ENCODE peak calls at places on chromosomes 2 and 18, in eight cellular contexts. One of them, this sample, is unnamed.

GRCh38 chr2:74719066-74719465 is 65.0 kb downstream of the SEMA4F start:
- DNase-seq in type B pancreatic cell: no peak
- DNase-seq in HFFc6: no peak
- DNase-seq in fibroblast of pulmonary artery: no peak
- DNase-seq in stomach: no peak
- DNase-seq in right lobe of liver: no peak
- DNase-seq in IMR-90: no peak
- DNase-seq in endothelial cell: no peak
- DNase-seq in this sample: no peak

GRCh38 chr2:191369034-191369433 is 123.8 kb downstream of the MYO1B start:
- DNase-seq in HFFc6: peak
- DNase-seq in type B pancreatic cell: no peak
- DNase-seq in IMR-90: no peak
- DNase-seq in endothelial cell: no peak
- DNase-seq in fibroblast of pulmonary artery: peak
- DNase-seq in right lobe of liver: no peak
- DNase-seq in stomach: no peak
- DNase-seq in this sample: no peak

GRCh38 chr2:63614448-63614968 is 25.7 kb downstream of the MDH1 start:
- DNase-seq in HFFc6: peak
- DNase-seq in IMR-90: peak
- DNase-seq in right lobe of liver: no peak
- DNase-seq in stomach: no peak
- DNase-seq in fibroblast of pulmonary artery: peak
- DNase-seq in type B pancreatic cell: no peak
- DNase-seq in endothelial cell: no peak
- DNase-seq in this sample: no peak

GRCh38 chr2:224027070-224027469 is 12.0 kb downstream of the SERPINE2 start:
- DNase-seq in HFFc6: no peak
- DNase-seq in fibroblast of pulmonary artery: no peak
- DNase-seq in right lobe of liver: no peak
- DNase-seq in IMR-90: no peak
- DNase-seq in type B pancreatic cell: no peak
- DNase-seq in stomach: no peak
- DNase-seq in endothelial cell: no peak
- DNase-seq in this sample: no peak

GRCh38 chr2:135667045-135667444 is 74.6 kb upstream of the UBXN4 start:
- DNase-seq in fibroblast of pulmonary artery: peak
- DNase-seq in HFFc6: no peak
- DNase-seq in right lobe of liver: no peak
- DNase-seq in endothelial cell: no peak
- DNase-seq in type B pancreatic cell: no peak
- DNase-seq in stomach: no peak
- DNase-seq in IMR-90: peak
- DNase-seq in this sample: no peak

GRCh38 chr18:4836146-4836545 is 360.9 kb downstream of the AKAIN1 start:
- DNase-seq in HFFc6: no peak
- DNase-seq in type B pancreatic cell: no peak
- DNase-seq in endothelial cell: no peak
- DNase-seq in right lobe of liver: no peak
- DNase-seq in fibroblast of pulmonary artery: no peak
- DNase-seq in IMR-90: no peak
- DNase-seq in stomach: no peak
- DNase-seq in this sample: no peak

GRCh38 chr2:29920130-29920577 is 1.2 kb downstream of the ALK start:
- DNase-seq in endothelial cell: peak
- DNase-seq in right lobe of liver: peak
- DNase-seq in fibroblast of pulmonary artery: peak
- DNase-seq in stomach: peak
- DNase-seq in HFFc6: no peak
- DNase-seq in IMR-90: no peak
- DNase-seq in type B pancreatic cell: peak
- DNase-seq in this sample: peak

GRCh38 chr18:45760443-45761036 is 36.6 kb downstream of the SLC14A1 start:
- DNase-seq in type B pancreatic cell: no peak
- DNase-seq in IMR-90: peak
- DNase-seq in fibroblast of pulmonary artery: no peak
- DNase-seq in right lobe of liver: no peak
- DNase-seq in endothelial cell: no peak
- DNase-seq in HFFc6: no peak
- DNase-seq in stomach: no peak
- DNase-seq in this sample: no peak

GRCh38 chr2:185316383-185316782 is 422.2 kb upstream of the FSIP2 start:
- DNase-seq in IMR-90: no peak
- DNase-seq in HFFc6: no peak
- DNase-seq in stomach: no peak
- DNase-seq in fibroblast of pulmonary artery: no peak
- DNase-seq in type B pancreatic cell: no peak
- DNase-seq in endothelial cell: no peak
- DNase-seq in right lobe of liver: no peak
- DNase-seq in this sample: no peak

GRCh38 chr18:55398858-55399257 is 189.1 kb downstream of the TCF4 start:
- DNase-seq in stomach: no peak
- DNase-seq in type B pancreatic cell: no peak
- DNase-seq in right lobe of liver: no peak
- DNase-seq in endothelial cell: no peak
- DNase-seq in IMR-90: no peak
- DNase-seq in HFFc6: no peak
- DNase-seq in fibroblast of pulmonary artery: no peak
- DNase-seq in this sample: no peak

GRCh38 chr2:147174824-147175254 is 670.0 kb upstream of the ACVR2A start:
- DNase-seq in fibroblast of pulmonary artery: no peak
- DNase-seq in HFFc6: no peak
- DNase-seq in type B pancreatic cell: no peak
- DNase-seq in stomach: no peak
- DNase-seq in IMR-90: no peak
- DNase-seq in endothelial cell: no peak
- DNase-seq in right lobe of liver: no peak
- DNase-seq in this sample: no peak

GRCh38 chr2:172821370-172822338 is 86.0 kb downstream of the RAPGEF4 start:
- DNase-seq in endothelial cell: no peak
- DNase-seq in right lobe of liver: no peak
- DNase-seq in HFFc6: no peak
- DNase-seq in stomach: no peak
- DNase-seq in IMR-90: peak
- DNase-seq in type B pancreatic cell: no peak
- DNase-seq in fibroblast of pulmonary artery: peak
- DNase-seq in this sample: no peak

GRCh38 chr18:35389095-35389618 is 12.0 kb upstream of the ZNF396 start:
- DNase-seq in stomach: no peak
- DNase-seq in right lobe of liver: no peak
- DNase-seq in IMR-90: peak
- DNase-seq in endothelial cell: no peak
- DNase-seq in type B pancreatic cell: no peak
- DNase-seq in fibroblast of pulmonary artery: peak
- DNase-seq in HFFc6: peak
- DNase-seq in this sample: no peak

GRCh38 chr2:202815548-202816420 is 55.8 kb downstream of the ICA1L start:
- DNase-seq in endothelial cell: no peak
- DNase-seq in fibroblast of pulmonary artery: peak
- DNase-seq in type B pancreatic cell: no peak
- DNase-seq in stomach: no peak
- DNase-seq in right lobe of liver: no peak
- DNase-seq in IMR-90: peak
- DNase-seq in HFFc6: peak
- DNase-seq in this sample: no peak

GRCh38 chr2:15142069-15142689 is 419.0 kb downstream of the NBAS start:
- DNase-seq in fibroblast of pulmonary artery: peak
- DNase-seq in endothelial cell: peak
- DNase-seq in type B pancreatic cell: no peak
- DNase-seq in stomach: no peak
- DNase-seq in right lobe of liver: no peak
- DNase-seq in HFFc6: no peak
- DNase-seq in IMR-90: peak
- DNase-seq in this sample: no peak

GRCh38 chr2:204576580-204576979 is 31.3 kb downstream of the PARD3B start:
- DNase-seq in IMR-90: peak
- DNase-seq in type B pancreatic cell: no peak
- DNase-seq in fibroblast of pulmonary artery: no peak
- DNase-seq in right lobe of liver: no peak
- DNase-seq in stomach: no peak
- DNase-seq in HFFc6: no peak
- DNase-seq in endothelial cell: no peak
- DNase-seq in this sample: no peak

DNA sequence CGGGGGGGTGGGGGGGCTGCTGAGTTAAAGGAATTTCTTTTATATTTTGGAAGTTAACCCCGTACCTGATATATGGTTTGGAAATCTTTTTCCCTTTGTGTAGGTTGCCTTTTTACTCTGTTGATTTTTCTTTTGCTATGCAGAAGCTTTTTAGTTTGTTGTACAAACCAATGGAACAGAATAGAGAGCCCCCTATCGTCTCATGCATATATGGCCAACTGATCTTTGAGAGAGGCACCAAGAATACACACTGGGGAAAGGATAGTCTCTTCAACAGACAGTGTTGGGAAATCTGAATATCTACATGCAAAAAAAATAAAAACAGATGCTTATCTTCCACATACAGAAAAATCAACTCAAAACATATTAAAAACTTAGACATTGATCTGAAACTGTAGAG is 647.8 kb upstream of the KLHL29 start:
- DNase-seq in type B pancreatic cell: no peak
- DNase-seq in stomach: no peak
- DNase-seq in endothelial cell: no peak
- DNase-seq in HFFc6: no peak
- DNase-seq in IMR-90: no peak
- DNase-seq in fibroblast of pulmonary artery: no peak
- DNase-seq in right lobe of liver: no peak
- DNase-seq in this sample: no peak
- TF ChIP-seq CTCF in type B pancreatic cell: peak
- TF ChIP-seq CTCF in stomach: no peak
- TF ChIP-seq CTCF in endothelial cell: no peak
- TF ChIP-seq CTCF in HFFc6: no peak
- TF ChIP-seq CTCF in IMR-90: no peak
- TF ChIP-seq CTCF in fibroblast of pulmonary artery: no peak
- TF ChIP-seq CTCF in right lobe of liver: peak
- TF ChIP-seq CTCF in this sample: peak

GRCh38 chr2:58598171-58598570 is 357.0 kb upstream of the FANCL start:
- DNase-seq in endothelial cell: no peak
- DNase-seq in stomach: no peak
- DNase-seq in right lobe of liver: no peak
- DNase-seq in HFFc6: no peak
- DNase-seq in IMR-90: no peak
- DNase-seq in fibroblast of pulmonary artery: no peak
- DNase-seq in type B pancreatic cell: no peak
- DNase-seq in this sample: no peak

GRCh38 chr2:58594762-58595161 is 353.6 kb upstream of the FANCL start:
- DNase-seq in type B pancreatic cell: no peak
- DNase-seq in endothelial cell: no peak
- DNase-seq in IMR-90: no peak
- DNase-seq in HFFc6: no peak
- DNase-seq in stomach: no peak
- DNase-seq in fibroblast of pulmonary artery: no peak
- DNase-seq in right lobe of liver: no peak
- DNase-seq in this sample: no peak

GRCh38 chr2:58595714-58596113 is 354.6 kb upstream of the FANCL start:
- DNase-seq in endothelial cell: no peak
- DNase-seq in IMR-90: no peak
- DNase-seq in type B pancreatic cell: no peak
- DNase-seq in right lobe of liver: no peak
- DNase-seq in HFFc6: no peak
- DNase-seq in fibroblast of pulmonary artery: no peak
- DNase-seq in stomach: no peak
- DNase-seq in this sample: no peak

GRCh38 chr2:58594175-58594574 is 353.1 kb upstream of the FANCL start:
- DNase-seq in fibroblast of pulmonary artery: no peak
- DNase-seq in type B pancreatic cell: no peak
- DNase-seq in endothelial cell: peak
- DNase-seq in IMR-90: no peak
- DNase-seq in right lobe of liver: no peak
- DNase-seq in stomach: no peak
- DNase-seq in HFFc6: no peak
- DNase-seq in this sample: no peak
- TF ChIP-seq CTCF in fibroblast of pulmonary artery: no peak
- TF ChIP-seq CTCF in type B pancreatic cell: peak
- TF ChIP-seq CTCF in endothelial cell: peak
- TF ChIP-seq CTCF in IMR-90: no peak
- TF ChIP-seq CTCF in right lobe of liver: no peak
- TF ChIP-seq CTCF in stomach: no peak
- TF ChIP-seq CTCF in HFFc6: peak
- TF ChIP-seq CTCF in this sample: peak

GRCh38 chr18:62460851-62461300 is 61.9 kb upstream of the ZCCHC2 start:
- DNase-seq in endothelial cell: no peak
- DNase-seq in HFFc6: no peak
- DNase-seq in type B pancreatic cell: no peak
- DNase-seq in right lobe of liver: peak
- DNase-seq in stomach: no peak
- DNase-seq in fibroblast of pulmonary artery: peak
- DNase-seq in IMR-90: no peak
- DNase-seq in this sample: no peak

GRCh38 chr18:62457830-62458229 is 65.0 kb upstream of the ZCCHC2 start:
- DNase-seq in HFFc6: no peak
- DNase-seq in fibroblast of pulmonary artery: no peak
- DNase-seq in right lobe of liver: no peak
- DNase-seq in IMR-90: no peak
- DNase-seq in type B pancreatic cell: no peak
- DNase-seq in stomach: no peak
- DNase-seq in endothelial cell: no peak
- DNase-seq in this sample: no peak

GRCh38 chr18:62455222-62455621 is 67.6 kb upstream of the ZCCHC2 start:
- DNase-seq in stomach: no peak
- DNase-seq in type B pancreatic cell: no peak
- DNase-seq in HFFc6: no peak
- DNase-seq in endothelial cell: no peak
- DNase-seq in right lobe of liver: no peak
- DNase-seq in fibroblast of pulmonary artery: no peak
- DNase-seq in IMR-90: no peak
- DNase-seq in this sample: no peak

GRCh38 chr18:62458868-62459716 is 63.7 kb upstream of the ZCCHC2 start:
- DNase-seq in type B pancreatic cell: no peak
- DNase-seq in IMR-90: no peak
- DNase-seq in fibroblast of pulmonary artery: no peak
- DNase-seq in right lobe of liver: no peak
- DNase-seq in endothelial cell: no peak
- DNase-seq in HFFc6: no peak
- DNase-seq in stomach: no peak
- DNase-seq in this sample: no peak

GRCh38 chr18:62458346-62458745 is 64.5 kb upstream of the ZCCHC2 start:
- DNase-seq in right lobe of liver: no peak
- DNase-seq in endothelial cell: no peak
- DNase-seq in type B pancreatic cell: no peak
- DNase-seq in fibroblast of pulmonary artery: no peak
- DNase-seq in HFFc6: no peak
- DNase-seq in IMR-90: no peak
- DNase-seq in stomach: no peak
- DNase-seq in this sample: no peak
- TF ChIP-seq CTCF in right lobe of liver: peak
- TF ChIP-seq CTCF in endothelial cell: no peak
- TF ChIP-seq CTCF in type B pancreatic cell: no peak
- TF ChIP-seq CTCF in fibroblast of pulmonary artery: no peak
- TF ChIP-seq CTCF in HFFc6: no peak
- TF ChIP-seq CTCF in IMR-90: no peak
- TF ChIP-seq CTCF in stomach: no peak
- TF ChIP-seq CTCF in this sample: no peak

GRCh38 chr2:149259136-149259535 is 71.3 kb upstream of the LYPD6 start:
- DNase-seq in stomach: no peak
- DNase-seq in endothelial cell: no peak
- DNase-seq in type B pancreatic cell: no peak
- DNase-seq in fibroblast of pulmonary artery: no peak
- DNase-seq in HFFc6: no peak
- DNase-seq in right lobe of liver: no peak
- DNase-seq in IMR-90: no peak
- DNase-seq in this sample: no peak

GRCh38 chr2:149261672-149262071 is 68.7 kb upstream of the LYPD6 start:
- DNase-seq in fibroblast of pulmonary artery: no peak
- DNase-seq in HFFc6: no peak
- DNase-seq in IMR-90: no peak
- DNase-seq in endothelial cell: no peak
- DNase-seq in right lobe of liver: no peak
- DNase-seq in stomach: no peak
- DNase-seq in type B pancreatic cell: no peak
- DNase-seq in this sample: no peak

GRCh38 chr2:149258531-149258930 is 71.9 kb upstream of the LYPD6 start:
- DNase-seq in right lobe of liver: no peak
- DNase-seq in fibroblast of pulmonary artery: no peak
- DNase-seq in type B pancreatic cell: no peak
- DNase-seq in HFFc6: no peak
- DNase-seq in IMR-90: no peak
- DNase-seq in endothelial cell: no peak
- DNase-seq in stomach: no peak
- DNase-seq in this sample: no peak
- TF ChIP-seq CTCF in right lobe of liver: no peak
- TF ChIP-seq CTCF in fibroblast of pulmonary artery: no peak
- TF ChIP-seq CTCF in type B pancreatic cell: peak
- TF ChIP-seq CTCF in HFFc6: peak
- TF ChIP-seq CTCF in IMR-90: no peak
- TF ChIP-seq CTCF in endothelial cell: peak
- TF ChIP-seq CTCF in stomach: no peak
- TF ChIP-seq CTCF in this sample: peak